ENCODE peak calls at places on chromosomes 13 and 19, in ten cellular contexts. One of them, this sample, is unnamed.

GRCh38 chr13:113820813-113821651 is 42.8 kb downstream of the GAS6 start:
- DNase-seq in tibial artery: peak
- DNase-seq in MM.1S: no peak
- DNase-seq in PC-9: peak
- DNase-seq in left ventricle myocardium inferior: peak
- DNase-seq in esophagus squamous epithelium: no peak
- DNase-seq in astrocyte: peak
- DNase-seq in body of pancreas: peak
- DNase-seq in A549: peak
- DNase-seq in ovary: peak
- DNase-seq in this sample: no peak

GRCh38 chr19:35462476-35462953 is 14.5 kb downstream of the FFAR2 start:
- DNase-seq in tibial artery: no peak
- DNase-seq in MM.1S: peak
- DNase-seq in PC-9: no peak
- DNase-seq in left ventricle myocardium inferior: no peak
- DNase-seq in esophagus squamous epithelium: no peak
- DNase-seq in astrocyte: no peak
- DNase-seq in body of pancreas: no peak
- DNase-seq in A549: no peak
- DNase-seq in ovary: no peak
- DNase-seq in this sample: peak

GRCh38 chr19:11151181-11151580 is 4.4 kb downstream of the SPC24 start:
- DNase-seq in tibial artery: peak
- DNase-seq in MM.1S: no peak
- DNase-seq in PC-9: peak
- DNase-seq in left ventricle myocardium inferior: peak
- DNase-seq in esophagus squamous epithelium: no peak
- DNase-seq in astrocyte: no peak
- DNase-seq in body of pancreas: no peak
- DNase-seq in A549: no peak
- DNase-seq in ovary: no peak
- DNase-seq in this sample: no peak

GRCh38 chr19:2113436-2114211 is 16.9 kb downstream of the IZUMO4 start:
- DNase-seq in tibial artery: peak
- DNase-seq in MM.1S: no peak
- DNase-seq in PC-9: no peak
- DNase-seq in left ventricle myocardium inferior: no peak
- DNase-seq in esophagus squamous epithelium: no peak
- DNase-seq in astrocyte: peak
- DNase-seq in body of pancreas: no peak
- DNase-seq in A549: no peak
- DNase-seq in ovary: no peak
- DNase-seq in this sample: no peak

GRCh38 chr19:5692785-5693194 is 2.7 kb downstream of the RPL36 start:
- DNase-seq in tibial artery: no peak
- DNase-seq in MM.1S: no peak
- DNase-seq in PC-9: no peak
- DNase-seq in left ventricle myocardium inferior: no peak
- DNase-seq in esophagus squamous epithelium: no peak
- DNase-seq in astrocyte: no peak
- DNase-seq in body of pancreas: no peak
- DNase-seq in A549: no peak
- DNase-seq in ovary: no peak
- DNase-seq in this sample: no peak

GRCh38 chr13:45242070-45242469 is 41.2 kb upstream of the KCTD4 start:
- DNase-seq in tibial artery: no peak
- DNase-seq in MM.1S: no peak
- DNase-seq in PC-9: no peak
- DNase-seq in left ventricle myocardium inferior: no peak
- DNase-seq in esophagus squamous epithelium: no peak
- DNase-seq in astrocyte: no peak
- DNase-seq in body of pancreas: peak
- DNase-seq in A549: no peak
- DNase-seq in ovary: no peak
- DNase-seq in this sample: no peak

GRCh38 chr19:40585677-40586422 is 9.2 kb downstream of the SHKBP1 start:
- DNase-seq in tibial artery: no peak
- DNase-seq in MM.1S: no peak
- DNase-seq in PC-9: peak
- DNase-seq in left ventricle myocardium inferior: no peak
- DNase-seq in esophagus squamous epithelium: no peak
- DNase-seq in astrocyte: peak
- DNase-seq in body of pancreas: no peak
- DNase-seq in A549: peak
- DNase-seq in ovary: no peak
- DNase-seq in this sample: no peak

GRCh38 chr13:80438521-80438920 is 97.6 kb upstream of the SPRY2 start:
- DNase-seq in tibial artery: no peak
- DNase-seq in MM.1S: no peak
- DNase-seq in PC-9: no peak
- DNase-seq in left ventricle myocardium inferior: no peak
- DNase-seq in esophagus squamous epithelium: no peak
- DNase-seq in astrocyte: no peak
- DNase-seq in body of pancreas: no peak
- DNase-seq in A549: no peak
- DNase-seq in ovary: no peak
- DNase-seq in this sample: no peak

GRCh38 chr19:18159810-18160209 is 6.8 kb downstream of the PIK3R2 start:
- DNase-seq in tibial artery: no peak
- DNase-seq in MM.1S: no peak
- DNase-seq in PC-9: no peak
- DNase-seq in left ventricle myocardium inferior: no peak
- DNase-seq in esophagus squamous epithelium: no peak
- DNase-seq in astrocyte: no peak
- DNase-seq in body of pancreas: no peak
- DNase-seq in A549: no peak
- DNase-seq in ovary: no peak
- DNase-seq in this sample: no peak

GRCh38 chr13:33330483-33330882 is 44.9 kb upstream of the STARD13 start:
- DNase-seq in tibial artery: no peak
- DNase-seq in MM.1S: no peak
- DNase-seq in PC-9: no peak
- DNase-seq in left ventricle myocardium inferior: no peak
- DNase-seq in esophagus squamous epithelium: no peak
- DNase-seq in astrocyte: no peak
- DNase-seq in body of pancreas: no peak
- DNase-seq in A549: no peak
- DNase-seq in ovary: no peak
- DNase-seq in this sample: no peak

GRCh38 chr13:111914241-111915103 is 152.5 kb upstream of the SOX1 start:
- DNase-seq in tibial artery: no peak
- DNase-seq in MM.1S: no peak
- DNase-seq in PC-9: no peak
- DNase-seq in left ventricle myocardium inferior: no peak
- DNase-seq in esophagus squamous epithelium: no peak
- DNase-seq in astrocyte: no peak
- DNase-seq in body of pancreas: no peak
- DNase-seq in A549: no peak
- DNase-seq in ovary: no peak
- DNase-seq in this sample: no peak

GRCh38 chr19:2108251-2109016 is 11.7 kb downstream of the IZUMO4 start:
- DNase-seq in tibial artery: no peak
- DNase-seq in MM.1S: no peak
- DNase-seq in PC-9: no peak
- DNase-seq in left ventricle myocardium inferior: no peak
- DNase-seq in esophagus squamous epithelium: no peak
- DNase-seq in astrocyte: no peak
- DNase-seq in body of pancreas: no peak
- DNase-seq in A549: no peak
- DNase-seq in ovary: no peak
- DNase-seq in this sample: no peak

GRCh38 chr13:73365681-73366080 is 306.9 kb downstream of the KLF5 start:
- DNase-seq in tibial artery: no peak
- DNase-seq in MM.1S: no peak
- DNase-seq in PC-9: peak
- DNase-seq in left ventricle myocardium inferior: no peak
- DNase-seq in esophagus squamous epithelium: no peak
- DNase-seq in astrocyte: no peak
- DNase-seq in body of pancreas: no peak
- DNase-seq in A549: peak
- DNase-seq in ovary: no peak
- DNase-seq in this sample: no peak

GRCh38 chr13:51435002-51435578 is 17.7 kb downstream of the INTS6 start:
- DNase-seq in tibial artery: no peak
- DNase-seq in MM.1S: no peak
- DNase-seq in PC-9: no peak
- DNase-seq in left ventricle myocardium inferior: no peak
- DNase-seq in esophagus squamous epithelium: no peak
- DNase-seq in astrocyte: no peak
- DNase-seq in body of pancreas: no peak
- DNase-seq in A549: peak
- DNase-seq in ovary: no peak
- DNase-seq in this sample: peak

DNA sequence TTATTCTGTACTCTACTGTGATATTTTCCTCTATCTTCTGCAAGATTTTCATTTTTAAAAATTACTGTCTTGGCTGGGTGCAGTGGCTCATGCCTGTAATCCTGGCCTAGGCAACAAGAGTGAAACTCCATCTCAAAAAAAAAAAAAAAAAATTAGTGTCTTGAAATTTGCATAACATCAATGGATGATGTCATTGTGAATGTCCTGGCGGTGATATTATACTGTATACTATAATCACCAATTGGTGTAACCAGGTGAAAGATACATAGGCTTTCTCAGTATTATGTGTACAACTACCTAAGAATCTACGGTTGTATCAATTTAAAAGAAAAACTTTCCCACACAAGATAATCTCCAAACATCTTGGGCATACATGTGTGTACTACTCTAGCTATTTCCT is 15.2 kb downstream of the ZNF331 start:
- DNase-seq in tibial artery: no peak
- DNase-seq in MM.1S: no peak
- DNase-seq in PC-9: no peak
- DNase-seq in left ventricle myocardium inferior: no peak
- DNase-seq in esophagus squamous epithelium: no peak
- DNase-seq in astrocyte: no peak
- DNase-seq in body of pancreas: no peak
- DNase-seq in A549: no peak
- DNase-seq in ovary: no peak
- DNase-seq in this sample: no peak
- H3K27ac ChIP-seq in tibial artery: no peak
- H3K27ac ChIP-seq in MM.1S: no peak
- H3K27ac ChIP-seq in PC-9: no peak
- H3K27ac ChIP-seq in left ventricle myocardium inferior: no peak
- H3K27ac ChIP-seq in esophagus squamous epithelium: no peak
- H3K27ac ChIP-seq in astrocyte: no peak
- H3K27ac ChIP-seq in body of pancreas: no peak
- H3K27ac ChIP-seq in A549: no peak
- H3K27ac ChIP-seq in ovary: no peak
- H3K27ac ChIP-seq in this sample: no peak

DNA sequence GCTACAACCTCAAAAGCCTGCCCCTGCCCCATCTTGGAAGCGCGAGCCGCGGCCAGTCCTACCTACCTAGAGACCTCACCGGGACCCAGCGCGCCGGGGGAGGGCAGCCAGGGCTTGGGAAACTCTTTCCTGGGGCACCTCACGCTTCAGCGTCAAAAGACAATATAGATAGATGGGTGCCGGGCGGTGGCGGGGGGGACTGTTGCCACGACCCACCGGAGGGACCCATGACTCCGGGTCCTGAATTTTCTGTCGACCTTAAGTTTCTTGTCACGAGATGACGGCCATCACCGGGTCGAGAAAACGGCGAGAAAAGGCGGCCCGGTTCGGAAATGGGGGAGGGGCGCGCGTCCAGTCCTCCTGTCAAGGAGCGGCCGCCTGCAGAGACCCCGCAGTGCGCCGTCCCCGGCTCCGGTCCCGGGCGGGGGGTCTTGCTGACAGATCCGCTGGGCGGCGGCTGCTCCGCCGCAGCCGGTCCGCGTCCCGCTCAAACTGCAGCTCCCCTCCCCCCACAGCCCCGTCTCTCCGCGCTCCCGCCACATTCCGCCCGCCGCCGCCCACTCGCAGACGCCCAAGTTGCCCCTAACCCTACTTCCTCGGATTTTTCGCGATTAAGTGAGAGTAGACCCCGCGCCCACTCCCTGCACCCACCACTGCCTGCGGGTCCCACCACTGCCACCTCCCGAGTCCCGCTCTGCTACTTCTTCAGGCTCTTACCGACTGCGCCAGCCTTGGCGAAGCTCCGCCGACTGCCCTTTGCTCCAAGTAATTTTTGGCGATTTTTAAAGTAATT is 66.1 kb downstream of the KCNRG start:
- DNase-seq in tibial artery: peak
- DNase-seq in MM.1S: peak
- DNase-seq in PC-9: no peak
- DNase-seq in left ventricle myocardium inferior: peak
- DNase-seq in esophagus squamous epithelium: peak
- DNase-seq in astrocyte: no peak
- DNase-seq in body of pancreas: peak
- DNase-seq in A549: no peak
- DNase-seq in ovary: peak
- DNase-seq in this sample: peak
- TF ChIP-seq CTCF in tibial artery: no peak
- TF ChIP-seq CTCF in MM.1S: no peak
- TF ChIP-seq CTCF in PC-9: no peak
- TF ChIP-seq CTCF in left ventricle myocardium inferior: no peak
- TF ChIP-seq CTCF in esophagus squamous epithelium: no peak
- TF ChIP-seq CTCF in astrocyte: no peak
- TF ChIP-seq CTCF in body of pancreas: no peak
- TF ChIP-seq CTCF in A549: no peak
- TF ChIP-seq CTCF in ovary: no peak
- TF ChIP-seq CTCF in this sample: peak

GRCh38 chr13:23609414-23610186 is 39.4 kb downstream of the TNFRSF19 start:
- DNase-seq in tibial artery: no peak
- DNase-seq in MM.1S: peak
- DNase-seq in PC-9: no peak
- DNase-seq in left ventricle myocardium inferior: no peak
- DNase-seq in esophagus squamous epithelium: no peak
- DNase-seq in astrocyte: peak
- DNase-seq in body of pancreas: no peak
- DNase-seq in A549: no peak
- DNase-seq in ovary: peak
- DNase-seq in this sample: no peak
- H3K27ac ChIP-seq in tibial artery: no peak
- H3K27ac ChIP-seq in MM.1S: peak
- H3K27ac ChIP-seq in PC-9: no peak
- H3K27ac ChIP-seq in left ventricle myocardium inferior: peak
- H3K27ac ChIP-seq in esophagus squamous epithelium: peak
- H3K27ac ChIP-seq in astrocyte: peak
- H3K27ac ChIP-seq in body of pancreas: peak
- H3K27ac ChIP-seq in A549: no peak
- H3K27ac ChIP-seq in ovary: peak
- H3K27ac ChIP-seq in this sample: no peak

DNA sequence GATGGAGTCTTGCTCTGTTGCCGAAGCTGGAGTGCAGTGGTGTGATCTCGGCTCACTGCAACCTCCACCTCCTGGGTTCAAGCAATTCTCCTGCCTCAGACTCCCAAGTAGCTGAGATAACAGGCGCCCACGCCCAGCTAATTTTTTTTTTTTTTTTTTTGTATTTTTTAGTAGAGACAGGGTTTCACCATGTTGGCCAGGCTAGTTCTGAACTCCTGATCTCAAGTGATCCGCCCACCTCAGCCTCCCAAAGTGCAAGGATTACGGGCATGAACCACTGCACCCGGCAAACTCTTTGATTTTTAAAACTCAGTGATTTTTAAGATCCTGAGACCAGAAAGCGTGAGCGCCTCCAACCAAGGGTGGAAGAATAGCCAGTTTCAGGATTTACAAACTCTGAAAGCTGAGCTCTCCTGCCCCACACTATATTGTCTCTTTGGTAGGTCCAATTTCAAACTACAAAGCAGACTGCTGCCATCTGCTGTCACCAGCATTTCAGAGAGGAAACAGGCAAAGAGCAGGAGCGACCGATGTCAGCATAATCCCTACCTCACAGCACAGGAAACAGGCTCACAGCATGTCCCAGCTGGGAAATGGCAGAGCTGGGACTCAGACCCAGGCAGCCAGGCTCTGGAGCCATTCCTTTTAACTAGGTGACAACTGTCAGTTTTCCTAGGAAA is 9.2 kb downstream of the NOSIP start:
- DNase-seq in tibial artery: no peak
- DNase-seq in MM.1S: peak
- DNase-seq in PC-9: peak
- DNase-seq in left ventricle myocardium inferior: no peak
- DNase-seq in esophagus squamous epithelium: no peak
- DNase-seq in astrocyte: no peak
- DNase-seq in body of pancreas: no peak
- DNase-seq in A549: no peak
- DNase-seq in ovary: peak
- DNase-seq in this sample: peak
- TF ChIP-seq CTCF in tibial artery: no peak
- TF ChIP-seq CTCF in MM.1S: peak
- TF ChIP-seq CTCF in PC-9: no peak
- TF ChIP-seq CTCF in left ventricle myocardium inferior: no peak
- TF ChIP-seq CTCF in esophagus squamous epithelium: no peak
- TF ChIP-seq CTCF in astrocyte: no peak
- TF ChIP-seq CTCF in body of pancreas: no peak
- TF ChIP-seq CTCF in A549: peak
- TF ChIP-seq CTCF in ovary: no peak
- TF ChIP-seq CTCF in this sample: peak